ENCODE peak calls at places on chromosome 5, in five cellular contexts. One of them, this sample, is unnamed.

GRCh38 chr5:17619353-17619752 is 9.2 kb downstream of the TAF11L12 start:
- DNase-seq in naive thymus-derived CD4-positive, alpha-beta T cell: no peak
- DNase-seq in psoas muscle: no peak
- DNase-seq in A549: peak; percentile 7
- DNase-seq in RWPE2: no peak
- DNase-seq in this sample: no peak

GRCh38 chr5:67129768-67130167 is 66.8 kb downstream of the CD180 start:
- DNase-seq in naive thymus-derived CD4-positive, alpha-beta T cell: no peak
- DNase-seq in psoas muscle: no peak
- DNase-seq in A549: no peak
- DNase-seq in RWPE2: no peak
- DNase-seq in this sample: no peak

GRCh38 chr5:60333103-60333502 is 366.9 kb downstream of the DEPDC1B start:
- DNase-seq in naive thymus-derived CD4-positive, alpha-beta T cell: no peak
- DNase-seq in psoas muscle: no peak
- DNase-seq in A549: no peak
- DNase-seq in RWPE2: no peak
- DNase-seq in this sample: no peak

GRCh38 chr5:160054831-160055230 is 45.9 kb downstream of the TTC1 start:
- DNase-seq in naive thymus-derived CD4-positive, alpha-beta T cell: no peak
- DNase-seq in psoas muscle: no peak
- DNase-seq in A549: peak; percentile 42
- DNase-seq in RWPE2: no peak
- DNase-seq in this sample: no peak

GRCh38 chr5:173969167-173970049 is 19.6 kb upstream of the C5orf47 start:
- DNase-seq in naive thymus-derived CD4-positive, alpha-beta T cell: no peak
- DNase-seq in psoas muscle: peak; percentile 57
- DNase-seq in A549: peak; percentile 95
- DNase-seq in RWPE2: no peak
- DNase-seq in this sample: no peak

GRCh38 chr5:58187473-58188286 is 272.2 kb downstream of the PLK2 start:
- DNase-seq in naive thymus-derived CD4-positive, alpha-beta T cell: no peak
- DNase-seq in psoas muscle: no peak
- DNase-seq in A549: peak; percentile 52
- DNase-seq in RWPE2: no peak
- DNase-seq in this sample: no peak

GRCh38 chr5:62640437-62640836 is 61.8 kb downstream of the LRRC70 start:
- DNase-seq in naive thymus-derived CD4-positive, alpha-beta T cell: no peak
- DNase-seq in psoas muscle: no peak
- DNase-seq in A549: no peak
- DNase-seq in RWPE2: no peak
- DNase-seq in this sample: no peak

GRCh38 chr5:1325191-1325741 is 19.6 kb downstream of the CLPTM1L start:
- DNase-seq in naive thymus-derived CD4-positive, alpha-beta T cell: no peak
- DNase-seq in psoas muscle: no peak
- DNase-seq in A549: no peak
- DNase-seq in RWPE2: peak; percentile 65
- DNase-seq in this sample: no peak

GRCh38 chr5:134053840-134054338 is 49.1 kb upstream of the VDAC1 start:
- DNase-seq in naive thymus-derived CD4-positive, alpha-beta T cell: peak; percentile 36
- DNase-seq in psoas muscle: no peak
- DNase-seq in A549: no peak
- DNase-seq in RWPE2: no peak
- DNase-seq in this sample: no peak

GRCh38 chr5:113692466-113693204 is 179.1 kb downstream of the YTHDC2 start:
- DNase-seq in naive thymus-derived CD4-positive, alpha-beta T cell: no peak
- DNase-seq in psoas muscle: no peak
- DNase-seq in A549: no peak
- DNase-seq in RWPE2: no peak
- DNase-seq in this sample: no peak

GRCh38 chr5:43729846-43730478 is 127.0 kb downstream of the NNT start:
- DNase-seq in naive thymus-derived CD4-positive, alpha-beta T cell: no peak
- DNase-seq in psoas muscle: no peak
- DNase-seq in A549: peak; percentile 12
- DNase-seq in RWPE2: no peak
- DNase-seq in this sample: no peak
- H3K27ac ChIP-seq in naive thymus-derived CD4-positive, alpha-beta T cell: no peak overlapping the region
- H3K27ac ChIP-seq in psoas muscle: no peak overlapping the region
- H3K27ac ChIP-seq in A549: no peak overlapping the region
- H3K27ac ChIP-seq in RWPE2: no peak overlapping the region
- H3K27ac ChIP-seq in this sample: no peak overlapping the region

DNA sequence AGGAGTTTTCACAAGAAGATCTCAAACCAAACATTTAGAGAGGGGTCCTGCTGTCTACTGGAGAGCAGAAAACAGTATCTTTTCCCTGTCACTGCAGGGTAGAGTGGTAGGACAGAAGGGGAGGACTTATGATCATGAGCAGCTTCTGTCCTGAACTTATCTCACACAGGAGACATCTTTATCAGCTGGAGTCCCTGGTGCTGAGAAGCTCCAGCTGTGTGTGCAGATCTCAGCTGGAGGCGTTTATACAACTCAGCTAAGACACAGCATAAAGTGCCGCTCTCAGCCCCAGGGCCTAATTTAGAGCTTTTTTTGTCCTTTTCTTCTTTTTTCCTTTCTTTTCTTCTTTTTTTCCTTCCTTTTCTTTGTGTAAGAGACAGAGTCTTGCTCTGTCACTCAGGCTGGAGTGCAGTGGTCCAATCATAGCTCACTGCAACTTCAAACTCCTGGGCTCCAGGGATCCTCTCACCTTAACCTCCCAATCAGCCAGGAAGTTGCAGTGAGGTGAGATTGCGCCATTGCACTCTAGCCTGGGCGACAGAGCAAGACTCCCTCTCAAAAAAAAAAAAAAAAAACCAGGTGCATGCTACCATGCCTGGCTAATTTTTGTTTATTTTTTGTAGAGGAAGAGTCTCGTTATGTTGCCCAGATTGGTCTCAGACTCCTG is 31.9 kb downstream of the CCDC125 start:
- DNase-seq in naive thymus-derived CD4-positive, alpha-beta T cell: no peak
- DNase-seq in psoas muscle: no peak
- DNase-seq in A549: no peak
- DNase-seq in RWPE2: no peak
- DNase-seq in this sample: no peak
- H3K27ac ChIP-seq in naive thymus-derived CD4-positive, alpha-beta T cell: no peak overlapping the region
- H3K27ac ChIP-seq in psoas muscle: no peak overlapping the region
- H3K27ac ChIP-seq in A549: no peak overlapping the region
- H3K27ac ChIP-seq in RWPE2: no peak overlapping the region
- H3K27ac ChIP-seq in this sample: no peak overlapping the region

DNA sequence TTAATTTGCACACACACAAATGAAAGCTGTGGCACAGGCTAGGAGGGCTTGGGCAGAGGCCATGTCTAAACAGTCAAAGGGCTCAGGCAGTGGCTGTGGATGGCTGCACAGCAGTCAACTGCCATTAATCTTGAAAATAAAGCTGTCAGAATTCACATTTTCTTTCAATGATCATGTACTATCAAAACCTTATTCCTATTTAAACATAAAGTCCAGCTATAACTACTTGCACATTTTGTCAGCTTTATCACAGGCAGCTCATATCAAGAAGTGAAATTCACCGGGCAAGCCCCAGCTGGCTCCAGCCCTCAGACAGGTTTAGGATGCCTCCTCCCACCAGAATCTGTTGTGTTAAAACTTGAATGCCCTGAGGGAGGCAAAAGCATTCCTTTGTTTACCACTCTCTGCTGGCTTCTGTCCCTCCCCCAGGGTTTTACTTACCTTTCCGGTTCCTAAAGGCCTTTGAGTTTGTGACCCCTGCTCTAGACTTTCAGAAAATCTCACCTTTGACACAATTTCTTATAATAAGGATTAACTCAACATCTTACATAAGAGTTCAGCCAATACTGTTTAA is 54.9 kb upstream of the GRAMD2B start:
- DNase-seq in naive thymus-derived CD4-positive, alpha-beta T cell: no peak
- DNase-seq in psoas muscle: no peak
- DNase-seq in A549: no peak
- DNase-seq in RWPE2: peak; percentile 92
- DNase-seq in this sample: no peak
- H3K27ac ChIP-seq in naive thymus-derived CD4-positive, alpha-beta T cell: no peak overlapping the region
- H3K27ac ChIP-seq in psoas muscle: no peak overlapping the region
- H3K27ac ChIP-seq in A549: no peak overlapping the region
- H3K27ac ChIP-seq in RWPE2: peak overlapping the region; percentile 75
- H3K27ac ChIP-seq in this sample: no peak overlapping the region

GRCh38 chr5:177131711-177132503 is 1.7 kb upstream of the NSD1 start:
- DNase-seq in naive thymus-derived CD4-positive, alpha-beta T cell: no peak
- DNase-seq in psoas muscle: peak; percentile 33
- DNase-seq in A549: no peak
- DNase-seq in RWPE2: no peak
- DNase-seq in this sample: no peak
- H3K27ac ChIP-seq in naive thymus-derived CD4-positive, alpha-beta T cell: no peak overlapping the region
- H3K27ac ChIP-seq in psoas muscle: peak overlapping the region; percentile 82
- H3K27ac ChIP-seq in A549: no peak overlapping the region
- H3K27ac ChIP-seq in RWPE2: no peak overlapping the region
- H3K27ac ChIP-seq in this sample: peak overlapping the region; percentile 96

DNA sequence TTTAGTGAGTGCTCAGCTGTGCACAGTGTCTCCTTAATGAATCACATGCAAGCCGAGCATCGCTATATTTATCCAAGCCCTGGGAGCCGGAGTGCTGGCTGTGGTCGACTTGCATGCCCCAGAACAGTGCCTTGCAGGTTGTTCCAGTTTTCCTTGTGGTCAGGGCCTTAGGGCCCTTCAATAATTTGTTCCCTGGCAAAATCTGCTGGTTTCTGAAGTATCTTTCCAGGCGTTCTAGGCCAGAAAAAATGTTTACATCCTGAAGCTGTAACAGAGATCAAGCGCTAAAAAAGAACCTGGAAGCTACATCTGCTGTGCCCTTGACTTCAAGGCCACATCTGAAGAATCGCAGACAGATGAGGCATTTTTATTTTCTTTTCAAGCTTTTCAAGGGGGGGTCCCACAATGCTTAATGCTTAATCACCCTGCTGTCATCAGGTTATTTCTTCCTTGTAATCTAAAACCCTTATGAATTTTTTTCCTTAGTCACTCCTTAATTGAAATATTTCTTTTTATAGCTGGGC is 105.8 kb downstream of the DOCK2 start:
- DNase-seq in naive thymus-derived CD4-positive, alpha-beta T cell: no peak
- DNase-seq in psoas muscle: no peak
- DNase-seq in A549: no peak
- DNase-seq in RWPE2: no peak
- DNase-seq in this sample: no peak
- H3K27ac ChIP-seq in naive thymus-derived CD4-positive, alpha-beta T cell: no peak overlapping the region
- H3K27ac ChIP-seq in psoas muscle: no peak overlapping the region
- H3K27ac ChIP-seq in A549: no peak overlapping the region
- H3K27ac ChIP-seq in RWPE2: peak overlapping the region; percentile 38
- H3K27ac ChIP-seq in this sample: no peak overlapping the region

DNA sequence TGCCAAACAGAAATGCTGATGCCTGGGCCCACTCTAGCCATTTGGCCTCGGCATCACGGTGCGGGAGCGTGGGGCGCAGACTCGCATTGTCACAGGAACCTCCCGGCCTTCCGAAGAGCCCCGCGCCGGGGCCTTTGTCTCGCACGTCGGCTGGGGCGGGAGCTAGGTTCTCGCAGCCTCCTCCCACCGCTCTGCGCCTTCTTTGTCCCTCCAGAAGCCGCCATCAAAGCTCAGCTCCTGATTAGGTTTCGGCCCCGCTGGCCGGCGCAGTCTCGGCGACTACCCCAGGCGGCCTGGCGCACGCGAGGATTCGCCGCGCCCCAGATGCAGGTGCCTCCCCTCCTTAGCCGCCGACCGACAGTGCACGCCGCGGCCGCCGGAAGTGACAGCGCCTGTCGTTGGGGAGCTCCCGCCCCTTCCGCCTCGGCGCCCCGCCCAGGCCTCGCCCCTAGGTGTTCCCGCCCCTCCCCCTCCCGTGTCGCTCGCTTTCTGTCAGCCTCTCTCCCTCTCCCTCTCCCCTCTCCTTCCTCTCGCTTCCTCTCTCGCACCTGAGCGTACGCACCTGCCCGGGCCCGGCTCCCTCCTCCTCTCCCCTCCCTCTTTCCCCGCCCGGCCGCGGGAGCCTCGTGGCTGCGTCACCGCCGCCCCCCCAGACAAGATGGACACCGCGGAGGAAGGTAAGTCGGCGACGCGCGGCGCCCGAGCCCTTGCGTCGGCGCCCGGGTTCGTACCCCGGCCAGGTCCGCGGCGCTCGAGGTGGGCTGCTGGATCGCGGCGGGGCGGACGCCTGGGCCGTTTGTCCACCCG is at the start of gene MARCHF6:
- DNase-seq in naive thymus-derived CD4-positive, alpha-beta T cell: peak; percentile 90
- DNase-seq in psoas muscle: peak; percentile 95
- DNase-seq in A549: peak; percentile 93
- DNase-seq in RWPE2: peak; percentile 99
- DNase-seq in this sample: peak; percentile 59
- H3K27ac ChIP-seq in naive thymus-derived CD4-positive, alpha-beta T cell: peak within 1 kb of the TSS; percentile 84
- H3K27ac ChIP-seq in psoas muscle: peak within 1 kb of the TSS; percentile 99
- H3K27ac ChIP-seq in A549: peak within 1 kb of the TSS; percentile 97
- H3K27ac ChIP-seq in RWPE2: peak within 1 kb of the TSS; percentile 88
- H3K27ac ChIP-seq in this sample: peak within 1 kb of the TSS; percentile 93

DNA sequence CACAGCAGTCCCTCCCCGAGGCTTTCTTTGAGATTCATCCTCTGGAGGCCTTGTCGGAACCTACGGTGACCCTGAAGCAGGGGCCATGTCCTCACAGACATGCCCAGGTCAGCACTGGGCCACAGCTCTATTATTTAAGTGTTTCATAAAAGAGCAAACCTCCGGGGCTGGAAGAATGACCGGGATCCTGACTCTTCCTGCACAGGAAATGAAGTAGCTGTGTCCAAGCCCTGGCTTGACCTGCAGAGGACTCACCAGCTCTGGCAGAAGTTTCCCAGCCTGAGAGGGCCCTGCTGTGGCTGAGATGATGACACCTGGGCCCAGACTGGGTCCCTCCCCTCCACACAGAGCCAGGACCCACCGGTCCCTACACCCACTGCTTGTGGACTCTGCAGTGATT is 72.3 kb downstream of the PCDH1 start:
- DNase-seq in naive thymus-derived CD4-positive, alpha-beta T cell: no peak
- DNase-seq in psoas muscle: no peak
- DNase-seq in A549: no peak
- DNase-seq in RWPE2: no peak
- DNase-seq in this sample: no peak
- H3K27ac ChIP-seq in naive thymus-derived CD4-positive, alpha-beta T cell: no peak overlapping the region
- H3K27ac ChIP-seq in psoas muscle: peak overlapping the region; percentile 71
- H3K27ac ChIP-seq in A549: no peak overlapping the region
- H3K27ac ChIP-seq in RWPE2: no peak overlapping the region
- H3K27ac ChIP-seq in this sample: no peak overlapping the region

GRCh38 chr5:110651507-110651906 is 75.0 kb downstream of the TMEM232 start:
- DNase-seq in naive thymus-derived CD4-positive, alpha-beta T cell: no peak
- DNase-seq in psoas muscle: no peak
- DNase-seq in A549: no peak
- DNase-seq in RWPE2: no peak
- DNase-seq in this sample: no peak
- H3K27ac ChIP-seq in naive thymus-derived CD4-positive, alpha-beta T cell: no peak overlapping the region
- H3K27ac ChIP-seq in psoas muscle: no peak overlapping the region
- H3K27ac ChIP-seq in A549: no peak overlapping the region
- H3K27ac ChIP-seq in RWPE2: no peak overlapping the region
- H3K27ac ChIP-seq in this sample: no peak overlapping the region

GRCh38 chr5:25128606-25129005 is 483.8 kb upstream of the CDH10 start:
- DNase-seq in naive thymus-derived CD4-positive, alpha-beta T cell: no peak
- DNase-seq in psoas muscle: no peak
- DNase-seq in A549: no peak
- DNase-seq in RWPE2: no peak
- DNase-seq in this sample: no peak
- H3K27ac ChIP-seq in naive thymus-derived CD4-positive, alpha-beta T cell: no peak overlapping the region
- H3K27ac ChIP-seq in psoas muscle: no peak overlapping the region
- H3K27ac ChIP-seq in A549: no peak overlapping the region
- H3K27ac ChIP-seq in RWPE2: no peak overlapping the region
- H3K27ac ChIP-seq in this sample: no peak overlapping the region